ENCODE peak calls at places on chromosomes 7 and 10, in six cellular contexts. U is tibial nerve, V is colonic mucosa, E is heart right ventricle, C is neural progenitor cell, F is BE2C. G is an unnamed sample. For H3K27me3 and H3K36me3, the result is how much of the 10 kb centered on the place peaks cover.

GRCh38 chr10:125156739-125157472 is 3.5 kb downstream of the CTBP2 start:
- DNase-seq in U (no peak), V (peak), E (no peak), C (no peak), F (no peak), G (no peak)

GRCh38 chr7:69683002-69683401 is 84.7 kb downstream of the AUTS2 start:
- DNase-seq in V (no peak), F (peak), E (no peak), U (no peak), C (no peak), G (no peak)

GRCh38 chr7:159022238-159022993 is 122.3 kb downstream of the VIPR2 start:
- DNase-seq in C (no peak), U (no peak), V (no peak), F (no peak), E (no peak), G (no peak)

GRCh38 chr10:6659451-6659850 is 79.4 kb upstream of the PRKCQ start:
- DNase-seq in U (no peak), C (no peak), F (no peak), V (no peak), E (no peak), G (no peak)

GRCh38 chr10:61623101-61623500 is 39.6 kb upstream of the CABCOCO1 start:
- DNase-seq in V (no peak), C (no peak), E (no peak), F (no peak), U (no peak), G (no peak)

GRCh38 chr10:110273474-110273873 is 31.2 kb downstream of the SMNDC1 start:
- DNase-seq in C (no peak), U (peak), E (peak), F (no peak), V (no peak), G (no peak)

GRCh38 chr7:123120286-123120685 is 79.5 kb downstream of the SLC13A1 start:
- DNase-seq in E (no peak), V (no peak), C (no peak), U (no peak), F (no peak), G (no peak)

GRCh38 chr7:140604076-140604475 is 36.5 kb downstream of the DENND2A start:
- DNase-seq in F (no peak), C (no peak), U (no peak), V (no peak), E (no peak), G (no peak)

GRCh38 chr7:22625251-22625650 is 101.7 kb upstream of the IL6 start:
- DNase-seq in V (no peak), C (no peak), F (no peak), U (no peak), E (no peak), G (no peak)

GRCh38 chr7:2196381-2197378 is 36.1 kb downstream of the MAD1L1 start:
- DNase-seq in C (no peak), U (no peak), V (no peak), F (no peak), E (no peak), G (no peak)

DNA sequence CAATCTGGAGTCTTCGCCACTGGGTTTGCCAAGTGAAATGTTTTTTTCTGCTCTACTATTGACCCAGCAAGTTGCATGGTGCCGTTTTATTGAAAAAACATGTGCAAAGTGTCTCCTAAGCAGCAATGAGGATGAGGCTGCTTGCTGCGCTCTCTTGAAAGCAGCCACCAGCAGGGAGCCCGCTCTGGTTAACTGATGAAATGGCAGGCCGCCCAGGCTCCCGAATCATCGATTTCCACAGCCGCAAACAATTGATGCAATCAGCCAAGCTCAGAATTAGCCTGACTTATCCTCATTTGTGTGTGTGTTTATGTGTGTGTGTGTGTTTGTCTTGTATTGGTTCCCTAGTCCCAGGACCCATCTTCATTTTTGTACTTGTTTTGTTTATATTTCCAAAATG is 22.2 kb upstream of the LYZL1 start:
- DNase-seq in U (no peak), C (peak), V (no peak), E (no peak), F (peak), G (no peak)
- H3K27me3 ChIP-seq in U (under half), C (under half), V (under half), E (under half), F (under half), G (under half)

GRCh38 chr7:96184783-96185182 is 137.1 kb downstream of the SLC25A13 start:
- DNase-seq in F (no peak), U (no peak), V (no peak), E (no peak), C (no peak), G (no peak)
- H3K36me3 ChIP-seq in F (under half), U (under half), V (under half), E (under half), C (under half), G (under half)

DNA sequence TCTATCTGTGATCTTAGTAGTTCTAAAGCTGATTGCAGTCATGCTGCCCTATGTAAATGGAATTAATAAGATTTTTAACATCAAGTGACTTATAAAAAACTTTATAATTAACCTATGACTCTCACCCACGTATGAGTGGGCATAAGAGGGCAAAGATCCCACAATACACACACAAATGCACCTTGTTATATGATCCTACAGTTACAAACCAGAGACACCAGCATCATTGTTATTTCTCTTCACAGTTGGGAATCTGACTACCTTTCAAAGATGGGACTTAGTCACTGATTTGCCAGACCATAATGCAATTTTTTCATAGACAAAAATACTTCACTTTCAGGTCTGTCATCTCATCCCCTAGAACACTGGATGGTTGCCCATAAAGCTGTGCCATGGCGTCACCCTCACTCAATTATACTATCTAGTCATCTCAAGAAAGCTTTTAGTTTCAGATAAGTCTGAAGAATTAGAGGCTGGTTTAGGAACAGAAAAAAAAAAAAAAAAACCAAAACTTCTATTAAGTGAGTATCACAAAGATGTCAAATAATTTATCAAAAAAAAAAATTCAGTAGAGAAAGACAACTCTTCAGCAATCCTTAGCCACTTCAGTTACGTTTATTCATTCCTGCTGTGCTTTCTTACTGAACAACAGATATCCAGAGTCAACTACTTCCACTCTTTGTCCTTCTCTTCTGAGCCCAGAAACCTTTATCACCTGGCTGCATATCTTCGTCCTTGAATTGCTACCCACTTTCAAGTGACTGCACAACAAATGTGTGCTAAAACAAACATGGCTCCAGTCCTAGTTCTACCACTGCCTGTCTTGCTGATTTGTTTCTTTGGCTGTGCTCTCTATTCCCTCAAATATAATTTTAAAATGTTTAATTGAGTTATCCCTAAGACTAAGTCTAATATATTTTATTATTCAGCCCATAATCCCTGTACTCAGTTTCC is 175.0 kb upstream of the CHRM2 start:
- DNase-seq in F (peak), V (no peak), E (no peak), C (no peak), U (no peak), G (no peak)
- H3K4me3 ChIP-seq in F (no peak), V (no peak), E (no peak), C (no peak), U (no peak), G (no peak)

GRCh38 chr10:117555017-117555416 is 12.5 kb downstream of the EMX2 start:
- DNase-seq in C (no peak), V (no peak), U (no peak), E (no peak), F (no peak), G (no peak)
- H3K27me3 ChIP-seq in C (half or more), V (under half), U (under half), E (half or more), F (half or more), G (under half)